ENCODE peak calls at places on chromosome X, in five cellular contexts. L is brain microvascular endothelial cell, K is body of pancreas, S is bronchial epithelial cell, N is neural progenitor cell. W is an unnamed sample. For H3K36me3, the result is how much of the 10 kb centered on the place peaks cover.

GRCh38 chrX:40171513-40172168 is 73.9 kb upstream of the BCOR start:
- DNase-seq in S (no peak), L (no peak), N (peak), K (no peak), W (no peak)

GRCh38 chrX:129781134-129782014 is 1.6 kb downstream of the SASH3 start:
- DNase-seq in N (no peak), K (peak), S (no peak), L (no peak), W (peak)

GRCh38 chrX:24019448-24019847 is 7.5 kb downstream of the KLHL15 start:
- DNase-seq in S (no peak), K (no peak), N (no peak), L (no peak), W (no peak)

GRCh38 chrX:44223150-44223549 is 120.3 kb downstream of the EFHC2 start:
- DNase-seq in N (no peak), S (peak), K (peak), L (peak), W (no peak)

GRCh38 chrX:37912286-37912685 is 64.9 kb upstream of the DYNLT3 start:
- DNase-seq in L (peak), S (peak), K (no peak), N (no peak), W (no peak)

GRCh38 chrX:3567681-3568080 is 145.8 kb downstream of the PRKX start:
- DNase-seq in N (no peak), L (no peak), K (no peak), S (peak), W (no peak)

GRCh38 chrX:110509778-110510510 is 151.3 kb downstream of the RTL9 start:
- DNase-seq in L (no peak), N (peak), S (no peak), K (no peak), W (no peak)

GRCh38 chrX:105822138-105823091 is at the start of gene NRK:
- DNase-seq in L (peak), K (peak), S (no peak), N (peak), W (no peak)

GRCh38 chrX:130566028-130566683 is 164.4 kb downstream of the RBMX2 start:
- DNase-seq in S (no peak), N (no peak), L (no peak), K (peak), W (no peak)

GRCh38 chrX:22527302-22527701 is 254.6 kb downstream of the CBLL2 start:
- DNase-seq in N (no peak), L (no peak), K (no peak), S (no peak), W (no peak)

GRCh38 chrX:27336466-27337091 is 126.6 kb downstream of the PPP4R3C start:
- DNase-seq in L (peak), N (peak), K (peak), S (peak), W (peak)

GRCh38 chrX:130125090-130125489 is 14.8 kb upstream of the ELF4 start:
- DNase-seq in N (no peak), S (peak), K (peak), L (no peak), W (no peak)

GRCh38 chrX:43882294-43882681 is at the start of gene MAOB:
- DNase-seq in L (no peak), S (no peak), N (peak), K (peak), W (no peak)

GRCh38 chrX:413322-414201 is 26.9 kb upstream of the PPP2R3B start:
- DNase-seq in S (no peak), L (peak), K (no peak), N (peak), W (no peak)

GRCh38 chrX:78710146-78710545 is 37.4 kb upstream of the LPAR4 start:
- DNase-seq in L (no peak), S (no peak), K (no peak), N (no peak), W (no peak)

GRCh38 chrX:13084611-13085010 is 40.2 kb upstream of the FAM9C start:
- DNase-seq in L (no peak), S (no peak), N (no peak), K (no peak), W (no peak)

GRCh38 chrX:70434352-70434866 is 10.2 kb upstream of the DLG3 start:
- DNase-seq in L (peak), S (peak), K (peak), N (peak), W (peak)

GRCh38 chrX:124194903-124195302 is 137.6 kb upstream of the TEX13D start:
- DNase-seq in K (no peak), N (no peak), S (no peak), L (no peak), W (no peak)

GRCh38 chrX:118226060-118226428 is 109.4 kb upstream of the KLHL13 start:
- DNase-seq in N (no peak), S (peak), L (peak), K (no peak), W (no peak)

GRCh38 chrX:21838937-21839333 is 482 bp upstream of the MBTPS2 start:
- DNase-seq in L (no peak), S (peak), N (no peak), K (no peak), W (no peak)

GRCh38 chrX:77076896-77077295 is 370.3 kb upstream of the FGF16 start:
- DNase-seq in N (peak), K (no peak), S (no peak), L (no peak), W (no peak)

GRCh38 chrX:78131117-78131516 is 8.3 kb downstream of the TAF9B start:
- DNase-seq in L (no peak), S (no peak), N (no peak), K (no peak), W (no peak)

GRCh38 chrX:153953892-153954617 is 9.6 kb upstream of the RENBP start:
- DNase-seq in L (no peak), S (no peak), K (no peak), N (no peak), W (no peak)
- H3K36me3 ChIP-seq in L (half or more), S (under half), K (under half), N (under half), W (half or more)

GRCh38 chrX:9535101-9535500 is 70.2 kb downstream of the TBL1X start:
- DNase-seq in N (no peak), S (no peak), L (no peak), K (no peak), W (no peak)
- TF ChIP-seq CTCF in N (no peak), S (no peak), L (no peak), K (no peak), W (no peak)

GRCh38 chrX:47171996-47172395 is 21.6 kb upstream of the UBA1 start:
- DNase-seq in L (no peak), S (no peak), K (no peak), N (no peak), W (no peak)
- H3K36me3 ChIP-seq in L (under half), S (under half), K (under half), N (under half), W (under half)

GRCh38 chrX:48648299-48648698 is 35.3 kb upstream of the WAS start:
- DNase-seq in N (peak), S (peak), K (peak), L (peak), W (peak)
- TF ChIP-seq CTCF in N (peak), S (no peak), K (peak), L (peak), W (no peak)

GRCh38 chrX:94576367-94577004 is 902.5 kb downstream of the FAM133A start:
- DNase-seq in N (no peak), S (peak), L (no peak), K (no peak), W (no peak)
- H3K36me3 ChIP-seq in N (under half), S (under half), L (under half), K (under half), W (under half)

DNA sequence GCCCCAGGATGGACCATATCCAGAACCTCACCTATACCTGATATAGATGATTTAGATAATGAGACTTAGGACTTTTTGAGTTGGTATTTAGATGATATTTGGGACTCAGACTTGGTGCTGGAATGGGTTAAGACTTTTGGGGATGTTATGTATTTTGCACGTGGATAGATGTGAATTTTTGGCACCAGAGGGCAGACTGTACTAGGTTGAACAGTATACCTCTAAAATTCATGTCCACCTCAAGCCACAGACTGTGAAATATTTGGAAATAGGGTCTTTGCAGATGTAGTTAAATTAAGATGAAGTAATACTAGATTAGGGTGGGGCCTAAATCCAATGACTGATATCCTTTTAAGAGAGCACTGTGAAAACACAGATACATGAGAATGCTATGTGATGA is 15.6 kb downstream of the RBM41 start:
- DNase-seq in K (no peak), N (no peak), L (no peak), S (peak), W (no peak)
- TF ChIP-seq CTCF in K (no peak), N (peak), L (no peak), S (peak), W (no peak)

GRCh38 chrX:1487401-1487800 is 34.7 kb upstream of the ASMTL start:
- DNase-seq in N (no peak), K (no peak), L (no peak), S (no peak), W (no peak)
- H3K36me3 ChIP-seq in N (under half), K (under half), L (under half), S (under half), W (under half)

GRCh38 chrX:132614297-132614696 is 125.5 kb upstream of the MBNL3 start:
- DNase-seq in L (no peak), K (peak), S (peak), N (peak), W (no peak)
- TF ChIP-seq CTCF in L (peak), K (peak), S (peak), N (peak), W (no peak)